ENCODE peak calls at places on chromosomes 11 and 22, in seven cellular contexts. X, F, B, I, E, Q and A are unnamed samples.
A peak's percentile ranks its signal among the peaks of the same experiment; 100 is the strongest.

GRCh38 chr11:20035701-20036601 is 124.3 kb downstream of the DBX1 start:
- DNase-seq in X (peak; percentile 96), I (peak; percentile 97), F (no peak), B (peak; percentile 61), Q (no peak), E (no peak), A (peak; percentile 99)

GRCh38 chr11:107140988-107141387 is 122.7 kb upstream of the GUCY1A2 start:
- DNase-seq in X (no peak), F (no peak), I (no peak), E (no peak), Q (no peak), B (no peak), A (no peak)

GRCh38 chr11:115580927-115581680 is 76.9 kb upstream of the CADM1 start:
- DNase-seq in Q (no peak), B (no peak), E (peak; percentile 49), F (no peak), I (no peak), X (no peak), A (no peak)

GRCh38 chr11:117378966-117379865 is 51.6 kb downstream of the CEP164 start:
- DNase-seq in I (no peak), E (no peak), Q (no peak), X (no peak), B (no peak), F (peak; percentile 83), A (no peak)

GRCh38 chr11:2271077-2271326 is 614 bp upstream of the ASCL2 start:
- DNase-seq in E (no peak), F (no peak), B (no peak), I (no peak), X (no peak), Q (peak; percentile 64), A (no peak)

GRCh38 chr11:104602643-104603042 is 295.6 kb downstream of the CASP12 start:
- DNase-seq in Q (no peak), F (no peak), X (no peak), I (no peak), E (no peak), B (no peak), A (no peak)

GRCh38 chr11:30992513-30992849 is 377.1 kb downstream of the DCDC1 start:
- DNase-seq in E (no peak), B (no peak), I (no peak), X (peak; percentile 77), F (no peak), Q (no peak), A (no peak)

GRCh38 chr11:26947904-26948639 is 45.8 kb upstream of the FIBIN start:
- DNase-seq in X (no peak), E (no peak), B (peak; percentile 52), I (no peak), F (no peak), Q (no peak), A (peak; percentile 63)

GRCh38 chr11:60515144-60515855 is at the start of gene MS4A13:
- DNase-seq in E (no peak), Q (no peak), I (no peak), X (no peak), B (no peak), F (no peak), A (no peak)

GRCh38 chr22:35900483-35901168 is 128.0 kb downstream of the RBFOX2 start:
- DNase-seq in X (peak; percentile 56), B (peak; percentile 41), E (no peak), Q (no peak), I (peak; percentile 57), F (peak; percentile 28), A (peak; percentile 54)

GRCh38 chr11:67420646-67421420 is 5.4 kb downstream of the CARNS1 start:
- DNase-seq in I (peak; percentile 90), B (peak; percentile 79), E (peak; percentile 97), F (peak; percentile 92), Q (peak; percentile 99), X (peak; percentile 92), A (peak; percentile 94)

GRCh38 chr11:64598797-64599697 is 8.0 kb downstream of the SLC22A12 start:
- DNase-seq in X (no peak), I (no peak), B (no peak), Q (no peak), F (no peak), E (no peak), A (no peak)

GRCh38 chr22:49587987-49588386 is 239.7 kb downstream of the BRD1 start:
- DNase-seq in F (no peak), X (no peak), Q (peak; percentile 23), B (no peak), I (no peak), E (no peak), A (no peak)

GRCh38 chr11:112082729-112083128 is 3.8 kb downstream of the TIMM8B start:
- DNase-seq in B (peak; percentile 78), X (no peak), E (no peak), I (peak; percentile 44), F (no peak), Q (no peak), A (peak; percentile 35)

GRCh38 chr22:39178206-39179111 is 26.0 kb upstream of the CBX7 start:
- DNase-seq in F (peak; percentile 94), I (peak; percentile 28), Q (no peak), X (no peak), E (no peak), B (peak; percentile 58), A (peak; percentile 68)

GRCh38 chr11:75449776-75450175 is 16.8 kb upstream of the KLHL35 start:
- DNase-seq in Q (no peak), I (no peak), X (no peak), B (no peak), F (no peak), E (no peak), A (no peak)

GRCh38 chr11:108733479-108734116 is 68.7 kb downstream of the DDX10 start:
- DNase-seq in Q (no peak), E (no peak), I (peak; percentile 76), X (no peak), F (peak; percentile 63), B (peak; percentile 38), A (peak; percentile 68)

GRCh38 chr11:108732395-108732794 is 67.5 kb downstream of the DDX10 start:
- DNase-seq in F (no peak), E (no peak), X (no peak), I (no peak), Q (no peak), B (no peak), A (no peak)

GRCh38 chr11:108734956-108735559 is 70.2 kb downstream of the DDX10 start:
- DNase-seq in X (peak; percentile 14), E (no peak), I (peak; percentile 14), B (no peak), Q (no peak), F (peak; percentile 44), A (peak; percentile 38)
- TF ChIP-seq CTCF in X (peak; percentile 46), E (peak; percentile 38), I (peak; percentile 43), B (peak; percentile 78), Q (peak; percentile 47), F (peak; percentile 25), A (no peak)

GRCh38 chr11:126840201-126840886 is 160.2 kb downstream of the KIRREL3 start:
- DNase-seq in F (no peak), Q (no peak), E (no peak), I (no peak), B (peak; percentile 77), X (no peak), A (no peak)

GRCh38 chr11:126837581-126837980 is 163.0 kb downstream of the KIRREL3 start:
- DNase-seq in Q (no peak), E (no peak), B (no peak), F (no peak), I (no peak), X (no peak), A (no peak)

GRCh38 chr11:126840975-126841374 is 159.6 kb downstream of the KIRREL3 start:
- DNase-seq in E (no peak), F (no peak), B (no peak), X (no peak), Q (no peak), I (no peak), A (no peak)

GRCh38 chr11:126838779-126839178 is 161.8 kb downstream of the KIRREL3 start:
- DNase-seq in X (no peak), F (no peak), E (no peak), B (no peak), I (no peak), Q (no peak), A (no peak)

GRCh38 chr11:126839496-126839895 is 161.1 kb downstream of the KIRREL3 start:
- DNase-seq in E (no peak), I (no peak), B (no peak), Q (no peak), X (no peak), F (no peak), A (no peak)
- TF ChIP-seq CTCF in E (no peak), I (no peak), B (no peak), Q (no peak), X (no peak), F (no peak), A (no peak)

GRCh38 chr22:47169801-47170140 is 407.3 kb downstream of the TBC1D22A start:
- DNase-seq in E (peak; percentile 2), B (no peak), Q (no peak), F (no peak), I (no peak), X (no peak), A (no peak)

GRCh38 chr22:47171441-47172221 is 409.2 kb downstream of the TBC1D22A start:
- DNase-seq in I (no peak), Q (peak; percentile 43), B (no peak), F (no peak), X (no peak), E (peak; percentile 4), A (no peak)

GRCh38 chr22:47167056-47167455 is 404.6 kb downstream of the TBC1D22A start:
- DNase-seq in I (no peak), F (no peak), X (no peak), E (no peak), Q (peak; percentile 17), B (no peak), A (no peak)

GRCh38 chr22:47168441-47168840 is 406.0 kb downstream of the TBC1D22A start:
- DNase-seq in X (no peak), B (no peak), Q (peak; percentile 30), F (no peak), I (no peak), E (peak; percentile 1), A (no peak)

DNA sequence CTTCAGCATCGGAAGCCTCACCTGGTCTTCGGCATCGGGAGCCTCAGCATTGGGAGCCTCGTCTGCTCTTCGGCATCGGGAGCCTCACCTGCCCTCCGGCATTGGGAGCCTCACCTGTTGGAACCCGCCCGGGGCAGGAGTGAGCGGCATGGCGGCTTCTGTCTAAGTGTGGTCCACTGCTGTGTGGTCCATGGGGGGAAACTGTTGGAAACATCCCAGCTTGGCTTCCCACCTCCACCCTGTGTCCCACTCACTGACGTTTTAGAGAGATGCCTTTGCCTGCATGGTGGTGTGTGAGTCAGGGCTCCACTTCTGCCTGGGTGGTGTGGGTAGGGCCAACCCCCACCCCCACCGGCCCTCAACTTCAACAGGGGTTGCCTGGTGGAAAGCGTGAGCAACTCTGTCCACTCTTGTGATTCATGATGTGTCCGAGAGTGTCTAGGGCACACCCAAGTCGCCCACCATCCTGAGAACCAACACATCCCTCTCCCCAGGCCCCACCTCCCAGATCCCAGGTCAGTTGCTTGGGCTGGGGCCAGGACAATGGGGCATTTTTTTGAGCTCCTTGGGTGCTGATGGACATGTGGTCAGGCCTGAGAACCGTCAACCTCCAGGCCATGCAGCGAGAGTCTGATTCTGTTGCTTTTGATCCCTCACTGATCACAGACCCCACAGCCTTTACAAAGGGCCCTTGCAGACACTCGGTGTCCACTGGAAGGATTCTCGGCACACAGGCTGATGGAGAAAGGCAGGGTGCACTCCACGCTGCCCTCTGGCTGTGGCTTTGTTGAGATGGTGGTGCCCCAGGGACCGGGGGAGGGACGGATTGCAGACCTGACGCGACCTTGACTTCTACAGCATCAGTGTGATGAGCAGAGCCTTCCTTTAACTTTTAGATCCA is 406.7 kb downstream of the TBC1D22A start:
- DNase-seq in I (no peak), E (peak; percentile 61), F (peak; percentile 11), Q (peak; percentile 44), X (peak; percentile 6), B (no peak), A (no peak)
- TF ChIP-seq CTCF in I (peak; percentile 45), E (peak; percentile 82), F (peak; percentile 24), Q (peak; percentile 21), X (no peak), B (peak; percentile 64), A (peak; percentile 18)

GRCh38 chr22:31122532-31123291 is at the start of gene INPP5J:
- DNase-seq in I (peak; percentile 49), F (no peak), Q (peak; percentile 88), E (peak; percentile 70), X (peak; percentile 24), B (no peak), A (peak; percentile 55)
- TF ChIP-seq CTCF in I (no peak), F (no peak), Q (no peak), E (no peak), X (no peak), B (no peak), A (no peak)